ENCODE peak calls at places on chromosomes 1 and 21, in seven cellular contexts. W is CD4-positive, CD25-positive, alpha-beta regulatory T cell; T is effector memory CD4-positive, alpha-beta T cell; M is heart right ventricle; Y is transverse colon; E is cardiac muscle cell; L is DND-41. P is an unnamed sample. For H3K9me3, the result is how much of the 10 kb centered on the place peaks cover.

GRCh38 chr1:212791261-212791675 is 309 bp downstream of the NSL1 start:
- DNase-seq in L (no peak), Y (no peak), E (no peak), M (no peak), W (no peak), T (no peak), P (no peak)

GRCh38 chr21:43188181-43188580 is 19.4 kb downstream of the CRYAA start:
- DNase-seq in W (no peak), Y (no peak), M (no peak), T (no peak), L (no peak), E (no peak), P (no peak)

GRCh38 chr1:244881552-244882280 is 17.4 kb upstream of the HNRNPU start:
- DNase-seq in W (no peak), L (no peak), M (no peak), T (no peak), Y (no peak), E (no peak), P (no peak)

GRCh38 chr1:74517599-74518051 is 5.2 kb upstream of the LRRC53 start:
- DNase-seq in Y (no peak), E (no peak), M (no peak), W (no peak), L (no peak), T (no peak), P (no peak)

GRCh38 chr1:98389809-98390208 is 271.7 kb upstream of the SNX7 start:
- DNase-seq in Y (no peak), M (no peak), L (no peak), W (no peak), E (no peak), T (no peak), P (no peak)

GRCh38 chr1:116504308-116505156 is 66.3 kb downstream of the CD58 start:
- DNase-seq in L (peak), M (peak), T (peak), W (peak), E (no peak), Y (peak), P (peak)

GRCh38 chr1:52523376-52523775 is 29.5 kb downstream of the TUT4 start:
- DNase-seq in Y (no peak), L (no peak), W (no peak), E (no peak), T (no peak), M (no peak), P (no peak)

GRCh38 chr21:39712976-39713375 is 32.0 kb upstream of the IGSF5 start:
- DNase-seq in M (no peak), E (peak), Y (peak), L (no peak), W (no peak), T (no peak), P (no peak)

GRCh38 chr1:16109571-16109970 is 36.1 kb upstream of the FAM131C start:
- DNase-seq in E (no peak), M (no peak), L (no peak), T (no peak), Y (no peak), W (no peak), P (no peak)

GRCh38 chr1:59046730-59047157 is 250.2 kb upstream of the FGGY start:
- DNase-seq in M (no peak), Y (peak), T (no peak), L (peak), W (no peak), E (no peak), P (peak)

GRCh38 chr1:46517010-46517600 is 27.5 kb downstream of the DMBX1 start:
- DNase-seq in Y (peak), W (no peak), E (peak), T (no peak), L (no peak), M (no peak), P (no peak)

GRCh38 chr1:41626146-41626545 is 141.7 kb upstream of the EDN2 start:
- DNase-seq in T (no peak), L (no peak), W (no peak), Y (no peak), E (peak), M (no peak), P (no peak)

GRCh38 chr1:69479734-69480133 is 88.0 kb upstream of the LRRC7 start:
- DNase-seq in M (no peak), L (no peak), E (no peak), W (no peak), Y (no peak), T (no peak), P (no peak)

GRCh38 chr1:171999756-172000155 is 158.5 kb downstream of the DNM3 start:
- DNase-seq in Y (no peak), E (no peak), M (no peak), L (no peak), T (no peak), W (no peak), P (no peak)

GRCh38 chr1:245060684-245061374 is 94.0 kb upstream of the KIF26B start:
- DNase-seq in Y (peak), T (no peak), W (no peak), E (no peak), L (no peak), M (no peak), P (no peak)

GRCh38 chr1:44628962-44629756 is 45.1 kb downstream of the TMEM53 start:
- DNase-seq in E (no peak), Y (no peak), T (no peak), W (no peak), L (no peak), M (no peak), P (no peak)

GRCh38 chr21:42925114-42925907 is at the start of gene ERVH48-1:
- DNase-seq in E (peak), T (no peak), L (peak), W (no peak), M (no peak), Y (no peak), P (peak)

GRCh38 chr1:227577500-227577899 is 14.1 kb downstream of the ZNF678 start:
- DNase-seq in T (no peak), W (no peak), L (no peak), E (no peak), Y (no peak), M (no peak), P (no peak)

GRCh38 chr1:227576152-227576551 is 12.8 kb downstream of the ZNF678 start:
- DNase-seq in Y (no peak), T (no peak), L (no peak), W (no peak), E (no peak), M (no peak), P (no peak)

GRCh38 chr1:227572752-227573151 is 9.4 kb downstream of the ZNF678 start:
- DNase-seq in M (no peak), W (no peak), E (peak), Y (no peak), T (no peak), L (no peak), P (no peak)

DNA sequence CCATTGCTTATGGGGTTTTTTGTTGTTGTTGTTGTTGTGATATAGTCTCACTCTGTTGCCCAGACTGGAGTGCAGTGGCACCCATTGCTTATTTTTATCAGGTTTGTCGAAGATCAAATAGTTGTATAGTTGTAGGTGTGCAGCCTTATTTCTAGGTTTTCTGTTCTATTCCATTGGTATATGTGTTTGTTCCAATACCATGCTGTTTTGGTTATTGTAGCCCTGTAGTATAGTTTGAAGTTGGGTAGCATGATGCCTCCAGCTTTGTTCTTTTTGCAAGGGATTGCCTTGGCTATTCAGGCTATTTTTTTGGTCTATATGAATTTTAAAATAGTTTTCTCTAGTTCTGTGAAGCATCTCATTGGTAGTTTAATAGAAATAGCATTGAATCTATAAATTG is 11.6 kb downstream of the ZNF678 start:
- DNase-seq in T (no peak), E (no peak), L (no peak), Y (no peak), M (no peak), W (no peak), P (no peak)
- H3K9me3 ChIP-seq in T (under half), E (under half), L (under half), Y (under half), M (under half), W (under half), P (under half)

DNA sequence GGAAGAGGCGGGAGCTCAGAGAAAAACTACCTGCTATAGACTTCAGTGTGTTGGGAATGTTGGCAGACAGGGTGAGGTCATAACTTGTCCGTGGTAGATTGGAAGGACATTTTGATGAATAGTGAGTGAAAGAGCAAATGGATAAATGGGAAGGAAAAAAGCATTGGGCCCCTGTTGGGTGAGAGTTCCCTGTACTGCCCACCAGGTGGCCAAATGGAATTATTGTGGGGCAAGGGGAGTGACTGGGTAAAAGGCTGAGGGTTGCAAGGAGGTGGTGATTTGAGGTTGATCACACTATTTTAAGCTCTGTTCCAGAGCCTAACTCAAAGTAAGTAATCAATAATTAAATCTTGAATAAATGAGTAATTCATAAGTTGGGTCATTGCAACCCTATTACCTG is 60.4 kb downstream of the MRPS6 start:
- DNase-seq in M (no peak), W (no peak), T (no peak), L (no peak), E (no peak), Y (no peak), P (no peak)
- H3K9me3 ChIP-seq in M (under half), W (under half), T (under half), L (under half), E (under half), Y (under half), P (under half)

GRCh38 chr1:247189981-247190798 is 18.4 kb upstream of the ZNF124 start:
- DNase-seq in L (no peak), E (no peak), T (no peak), W (no peak), M (no peak), Y (no peak), P (no peak)
- H3K9me3 ChIP-seq in L (under half), E (under half), T (under half), W (half or more), M (under half), Y (half or more), P (half or more)

GRCh38 chr1:152125834-152126443 is 10.7 kb upstream of the TCHH start:
- DNase-seq in W (no peak), M (no peak), T (no peak), E (no peak), Y (no peak), L (peak), P (no peak)
- H3K9me3 ChIP-seq in W (under half), M (under half), T (under half), E (under half), Y (under half), L (under half), P (under half)

GRCh38 chr21:9735421-9735961 is 785.9 kb upstream of the TPTE start:
- DNase-seq in T (no peak), Y (no peak), E (no peak), L (no peak), W (no peak), M (no peak), P (no peak)
- H3K9me3 ChIP-seq in T (under half), Y (under half), E (under half), L (under half), W (half or more), M (under half), P (under half)

GRCh38 chr1:227603327-227603726 is 40.0 kb downstream of the ZNF678 start:
- DNase-seq in W (no peak), E (no peak), M (no peak), T (no peak), L (no peak), Y (no peak), P (no peak)

GRCh38 chr1:227607336-227607898 is 44.1 kb downstream of the ZNF678 start:
- DNase-seq in L (no peak), M (no peak), W (no peak), T (no peak), Y (no peak), E (no peak), P (no peak)

DNA sequence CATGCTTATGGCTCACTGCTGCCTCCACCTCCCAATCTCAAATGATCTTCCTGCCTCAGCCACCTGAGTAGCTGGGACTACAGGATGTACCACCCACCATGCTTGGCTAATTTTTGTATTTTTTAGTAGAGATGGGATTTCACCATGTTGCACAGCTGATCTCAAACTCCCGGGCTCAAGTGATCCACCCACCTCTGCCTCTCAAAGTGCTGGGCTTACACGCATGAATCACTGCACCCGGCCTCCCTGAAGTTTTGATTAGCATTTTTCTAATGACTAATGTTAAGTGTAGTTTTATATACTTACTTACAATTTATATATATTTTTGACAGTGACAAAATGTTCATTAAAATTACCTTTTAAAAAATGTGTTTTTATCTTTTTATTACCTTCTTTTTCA is 41.1 kb downstream of the ZNF678 start:
- DNase-seq in M (no peak), E (no peak), T (no peak), W (no peak), L (no peak), Y (no peak), P (no peak)
- H3K9me3 ChIP-seq in M (under half), E (under half), T (under half), W (under half), L (under half), Y (under half), P (under half)

GRCh38 chr1:96522927-96523326 is 198.7 kb upstream of the PTBP2 start:
- DNase-seq in W (no peak), T (no peak), L (no peak), E (no peak), M (no peak), Y (no peak), P (no peak)
- H3K9me3 ChIP-seq in W (under half), T (under half), L (under half), E (under half), M (under half), Y (under half), P (under half)

GRCh38 chr1:3993606-3994375 is 93.7 kb upstream of the C1orf174 start:
- DNase-seq in W (no peak), M (no peak), T (no peak), E (no peak), L (no peak), Y (no peak), P (no peak)

GRCh38 chr1:3996846-3997705 is 97.0 kb upstream of the C1orf174 start:
- DNase-seq in L (no peak), T (no peak), M (no peak), W (no peak), Y (no peak), E (no peak), P (no peak)

GRCh38 chr1:3998086-3998485 is 98.0 kb upstream of the C1orf174 start:
- DNase-seq in T (no peak), Y (no peak), W (no peak), M (no peak), L (no peak), E (no peak), P (no peak)

GRCh38 chr1:3992746-3993145 is 92.7 kb upstream of the C1orf174 start:
- DNase-seq in L (no peak), T (no peak), E (no peak), M (no peak), Y (no peak), W (no peak), P (no peak)

DNA sequence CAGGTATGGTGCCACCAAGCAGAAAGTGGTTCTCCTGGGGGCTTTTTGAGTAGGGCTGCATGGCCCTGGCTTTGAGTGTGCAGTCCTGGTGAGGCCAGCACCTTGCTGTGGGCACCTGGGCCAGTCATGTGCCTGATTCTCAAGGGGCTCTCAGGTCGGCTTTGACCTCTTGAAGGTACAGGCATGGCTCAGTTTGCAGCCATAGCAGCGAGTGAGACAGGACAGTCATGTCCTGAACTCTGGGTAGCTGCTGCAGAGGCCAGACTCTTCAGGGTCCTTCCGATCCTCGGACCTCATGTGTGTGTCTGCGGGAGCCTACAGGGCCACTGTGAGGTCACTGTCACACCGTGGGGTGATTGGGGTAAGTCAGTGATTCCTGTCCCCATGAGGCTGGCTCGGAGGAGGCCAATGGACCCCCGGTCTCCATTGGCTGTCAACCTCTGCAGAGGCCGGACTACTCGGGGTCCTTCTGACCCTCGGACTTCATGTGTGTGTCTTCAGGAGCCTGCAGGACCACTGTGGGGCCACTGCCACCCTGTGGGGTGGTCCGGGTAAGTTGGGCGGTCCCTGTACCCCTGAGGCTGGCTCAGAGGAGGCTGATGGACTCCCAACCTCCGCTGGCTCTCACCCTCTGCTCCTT is 95.2 kb upstream of the C1orf174 start:
- DNase-seq in E (no peak), Y (no peak), M (no peak), W (no peak), T (no peak), L (no peak), P (no peak)
- H3K9me3 ChIP-seq in E (under half), Y (under half), M (under half), W (under half), T (under half), L (under half), P (under half)

GRCh38 chr21:44615881-44616590 is 4.2 kb downstream of the KRTAP10-8 start:
- DNase-seq in W (no peak), T (no peak), E (no peak), M (no peak), L (no peak), Y (no peak), P (no peak)
- H3K9me3 ChIP-seq in W (under half), T (under half), E (under half), M (under half), L (under half), Y (under half), P (under half)

P was measured in naive thymus-derived CD4-positive, alpha-beta T cell.